ENCODE peak calls at places on chromosomes 13 and 19, in eight cellular contexts. J is right lobe of liver, A is hepatocyte, G is ascending aorta, D is PC-3, H is esophagus muscularis mucosa, B is Peyer's patch, N is cardiac muscle cell. O is an unnamed sample.

GRCh38 chr19:24099829-24100228 is 12.8 kb downstream of the ZNF254 start:
- DNase-seq in J (no peak), A (no peak), G (no peak), D (no peak), H (no peak), B (no peak), N (no peak), O (no peak)

GRCh38 chr19:18900700-18901502 is 4.9 kb upstream of the CERS1 start:
- DNase-seq in J (no peak), A (no peak), G (no peak), D (peak; percentile 22), H (no peak), B (no peak), N (no peak), O (no peak)

GRCh38 chr13:30353601-30354000 is 46.2 kb upstream of the KATNAL1 start:
- DNase-seq in J (no peak), A (no peak), G (no peak), D (no peak), H (no peak), B (no peak), N (no peak), O (no peak)

GRCh38 chr19:32877977-32878745 is 8.6 kb upstream of the SLC7A9 start:
- DNase-seq in J (no peak), A (no peak), G (no peak), D (no peak), H (no peak), B (no peak), N (no peak), O (no peak)

GRCh38 chr13:76383671-76384461 is 502.3 kb downstream of the KCTD12 start:
- DNase-seq in J (no peak), A (peak; percentile 70), G (no peak), D (peak; percentile 76), H (no peak), B (peak; percentile 46), N (peak; percentile 38), O (no peak)

GRCh38 chr13:97440598-97440997 is 6.6 kb downstream of the RAP2A start:
- DNase-seq in J (no peak), A (no peak), G (no peak), D (no peak), H (no peak), B (no peak), N (no peak), O (no peak)

GRCh38 chr19:15631817-15632216 is 8.9 kb upstream of the CYP4F3 start:
- DNase-seq in J (peak; percentile 48), A (no peak), G (no peak), D (peak; percentile 43), H (no peak), B (no peak), N (no peak), O (no peak)

GRCh38 chr19:52187407-52187806 is 2.4 kb upstream of the PPP2R1A start:
- DNase-seq in J (no peak), A (no peak), G (no peak), D (no peak), H (no peak), B (no peak), N (no peak), O (no peak)

GRCh38 chr19:3196933-3197205 is 11.1 kb downstream of the NCLN start:
- DNase-seq in J (no peak), A (no peak), G (no peak), D (no peak), H (no peak), B (no peak), N (no peak), O (no peak)

GRCh38 chr19:3725640-3726310 is 17.6 kb downstream of the TJP3 start:
- DNase-seq in J (no peak), A (peak; percentile 58), G (no peak), D (no peak), H (no peak), B (peak; percentile 89), N (peak; percentile 25), O (no peak)

GRCh38 chr19:50315773-50316448 is 13.3 kb downstream of the KCNC3 start:
- DNase-seq in J (no peak), A (no peak), G (no peak), D (no peak), H (no peak), B (no peak), N (peak; percentile 67), O (no peak)

GRCh38 chr19:39407644-39408391 is 1.2 kb downstream of the ZFP36 start:
- DNase-seq in J (peak; percentile 57), A (peak; percentile 58), G (no peak), D (peak; percentile 58), H (no peak), B (peak; percentile 93), N (no peak), O (peak; percentile 82)

GRCh38 chr13:109840201-109840892 is 54.0 kb upstream of the IRS2 start:
- DNase-seq in J (no peak), A (no peak), G (no peak), D (peak; percentile 77), H (no peak), B (no peak), N (no peak), O (no peak)

GRCh38 chr13:66803759-66804456 is 426.2 kb downstream of the PCDH9 start:
- DNase-seq in J (no peak), A (no peak), G (no peak), D (peak; percentile 14), H (no peak), B (no peak), N (no peak), O (no peak)

GRCh38 chr13:82501804-82502203 is 1380.5 kb downstream of the SLITRK1 start:
- DNase-seq in J (no peak), A (no peak), G (no peak), D (no peak), H (no peak), B (no peak), N (no peak), O (no peak)

DNA sequence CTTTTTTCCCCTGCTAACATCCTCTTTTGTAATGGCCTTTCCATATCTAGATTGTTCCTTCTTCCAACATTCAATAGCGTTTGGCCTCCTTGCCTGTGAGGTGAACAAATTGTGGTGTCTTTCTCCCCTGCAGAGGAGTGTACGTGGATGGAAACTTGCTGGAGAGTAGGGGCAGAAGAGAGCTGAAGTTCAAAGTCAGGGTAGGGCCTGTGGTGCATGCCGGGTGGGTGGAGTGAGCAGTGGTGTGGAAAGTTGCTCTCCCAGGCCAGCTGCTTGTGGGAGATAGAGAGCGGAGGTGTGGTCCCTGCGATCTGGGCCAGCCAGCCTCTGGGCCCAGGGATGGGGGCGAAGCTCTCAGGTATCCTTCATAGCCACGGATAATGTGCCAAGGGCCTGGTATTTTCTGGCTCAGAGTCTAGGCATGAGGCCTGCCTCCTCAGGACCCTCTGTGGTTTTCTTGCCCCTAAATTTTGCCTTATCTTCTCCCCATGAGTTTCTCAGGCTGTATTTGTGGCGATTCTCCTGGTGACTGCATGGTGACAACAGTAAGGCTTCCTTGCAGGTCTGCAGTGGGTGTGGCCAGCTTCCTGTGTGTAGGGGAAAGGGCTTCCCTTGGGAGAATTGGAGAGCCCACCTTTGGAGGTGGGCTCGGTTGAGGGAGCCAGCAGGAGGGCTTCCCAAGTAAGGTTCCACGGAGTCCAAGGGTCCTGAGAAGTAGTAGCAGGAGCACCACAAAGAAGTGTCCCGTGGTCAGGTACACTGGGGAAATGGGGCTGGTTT is 6.7 kb downstream of the RGCC start:
- DNase-seq in J (no peak), A (no peak), G (no peak), D (no peak), H (no peak), B (peak; percentile 72), N (no peak), O (peak; percentile 24)
- H3K4me1 ChIP-seq in J (no peaks in the 10 kb centered on the region), A (no peaks in the 10 kb centered on the region), G (peaks cover 42% of the 10 kb centered on the region), D (peaks cover 6% of the 10 kb centered on the region), H (peaks cover 60% of the 10 kb centered on the region), B (peaks cover 15% of the 10 kb centered on the region), N (no peaks in the 10 kb centered on the region), O (peaks cover 6% of the 10 kb centered on the region)

GRCh38 chr13:33679658-33680012 is 138.3 kb upstream of the RFC3 start:
- DNase-seq in J (no peak), A (no peak), G (no peak), D (no peak), H (no peak), B (no peak), N (no peak), O (no peak)

GRCh38 chr13:33676700-33677048 is 141.3 kb upstream of the RFC3 start:
- DNase-seq in J (peak; percentile 50), A (peak; percentile 38), G (no peak), D (peak; percentile 65), H (no peak), B (peak; percentile 65), N (peak; percentile 64), O (peak; percentile 80)

GRCh38 chr13:33677215-33677614 is 140.7 kb upstream of the RFC3 start:
- DNase-seq in J (no peak), A (no peak), G (no peak), D (no peak), H (no peak), B (no peak), N (no peak), O (no peak)

GRCh38 chr13:33678084-33678483 is 139.9 kb upstream of the RFC3 start:
- DNase-seq in J (no peak), A (no peak), G (no peak), D (no peak), H (no peak), B (no peak), N (no peak), O (no peak)

GRCh38 chr13:33678906-33679657 is 138.9 kb upstream of the RFC3 start:
- DNase-seq in J (peak; percentile 90), A (peak; percentile 79), G (peak; percentile 16), D (peak; percentile 90), H (no peak), B (peak; percentile 82), N (no peak), O (peak; percentile 75)
- H3K4me3 ChIP-seq in J (peak overlapping the region; percentile 16), A (no peak overlapping the region), G (no peak overlapping the region), D (peak overlapping the region; percentile 46), H (no peak overlapping the region), B (peak overlapping the region; percentile 31), N (no peak overlapping the region), O (no peak overlapping the region)

GRCh38 chr13:112807653-112808376 is 118.0 kb downstream of the ATP11A start:
- DNase-seq in J (no peak), A (no peak), G (no peak), D (no peak), H (no peak), B (no peak), N (no peak), O (no peak)

GRCh38 chr13:112803422-112803821 is 113.6 kb downstream of the ATP11A start:
- DNase-seq in J (no peak), A (no peak), G (no peak), D (no peak), H (no peak), B (no peak), N (no peak), O (no peak)

GRCh38 chr13:112802808-112803207 is 113.0 kb downstream of the ATP11A start:
- DNase-seq in J (no peak), A (no peak), G (no peak), D (no peak), H (no peak), B (no peak), N (no peak), O (no peak)

GRCh38 chr13:112806761-112807652 is 117.2 kb downstream of the ATP11A start:
- DNase-seq in J (no peak), A (no peak), G (no peak), D (no peak), H (no peak), B (no peak), N (no peak), O (no peak)

GRCh38 chr13:112804374-112804773 is 114.5 kb downstream of the ATP11A start:
- DNase-seq in J (no peak), A (no peak), G (no peak), D (no peak), H (no peak), B (no peak), N (peak; percentile 44), O (no peak)
- H3K27ac ChIP-seq in J (no peak overlapping the region), A (no peak overlapping the region), G (no peak overlapping the region), D (no peak overlapping the region), H (no peak overlapping the region), B (no peak overlapping the region), N (peak overlapping the region; percentile 60), O (no peak overlapping the region)

GRCh38 chr13:111187879-111188643 is 73.0 kb downstream of the ARHGEF7 start:
- DNase-seq in J (no peak), A (peak; percentile 58), G (no peak), D (peak; percentile 58), H (no peak), B (no peak), N (peak; percentile 47), O (no peak)
- H3K4me1 ChIP-seq in J (no peaks in the 10 kb centered on the region), A (peaks cover 16% of the 10 kb centered on the region), G (peaks cover 51% of the 10 kb centered on the region), D (peaks cover 11% of the 10 kb centered on the region), H (peaks cover 67% of the 10 kb centered on the region), B (peaks cover 45% of the 10 kb centered on the region), N (peaks cover 45% of the 10 kb centered on the region), O (peaks cover 32% of the 10 kb centered on the region)

O was measured in right cardiac atrium.